ENCODE peak calls at places on chromosomes 4 and X, in eight cellular contexts. J is HT-29; F is stimulated activated CD8-positive, alpha-beta memory T cell treated with anti-CD3 and anti-CD28 coated beads, Interleukin-4, amount 100 ng/mL, for 48 hours; M is GM12865; B is GM20000; N is upper lobe of right lung; S is heart right ventricle; V is M059J. Q is an unnamed sample.

GRCh38 chr4:94363136-94363655 is 20.6 kb upstream of the HPGDS start:
- DNase-seq in J (peak; percentile 43), F (no peak), M (no peak), B (no peak), N (no peak), S (no peak), V (peak; percentile 9), Q (no peak)

GRCh38 chrX:41828821-41829220 is 94.5 kb downstream of the CASK start:
- DNase-seq in J (no peak), F (no peak), M (no peak), B (no peak), N (no peak), S (no peak), V (no peak), Q (peak; percentile 8)

GRCh38 chrX:134148293-134148692 is 88.7 kb upstream of the CCDC160 start:
- DNase-seq in J (no peak), F (no peak), M (no peak), B (no peak), N (no peak), S (no peak), V (peak; percentile 12), Q (no peak)

GRCh38 chrX:24146283-24146865 is 3.2 kb upstream of the ZFX start:
- DNase-seq in J (peak; percentile 20), F (no peak), M (no peak), B (no peak), N (no peak), S (no peak), V (peak; percentile 69), Q (no peak)

GRCh38 chr4:110644008-110644407 is 21.1 kb upstream of the PITX2 start:
- DNase-seq in J (no peak), F (no peak), M (no peak), B (no peak), N (no peak), S (no peak), V (no peak), Q (no peak)

GRCh38 chrX:15474058-15474457 is 19.1 kb downstream of the PIR start:
- DNase-seq in J (no peak), F (no peak), M (no peak), B (no peak), N (no peak), S (no peak), V (no peak), Q (no peak)

GRCh38 chr4:16496501-16496900 is 270.2 kb upstream of the TAPT1 start:
- DNase-seq in J (peak; percentile 9), F (no peak), M (no peak), B (no peak), N (no peak), S (no peak), V (peak; percentile 74), Q (no peak)

GRCh38 chrX:46574941-46575381 is 1.4 kb downstream of the CHST7 start:
- DNase-seq in J (no peak), F (peak; percentile 45), M (peak; percentile 74), B (peak; percentile 45), N (peak; percentile 68), S (no peak), V (no peak), Q (no peak)